ENCODE peak calls at places on chromosomes 7 and 10, in four cellular contexts. P is GM12878, X is HepG2, Z is H1. I is an unnamed sample.

GRCh38 chr7:46315891-46316290 is 394.8 kb upstream of the IGFBP3 start:
- DNase-seq in P (no peak), Z (no peak), X (no peak), I (no peak)

GRCh38 chr7:102234801-102235550 is 51.7 kb upstream of the SH2B2 start:
- DNase-seq in P (no peak), X (no peak), Z (no peak), I (no peak)

GRCh38 chr7:32500922-32501341 is 5.6 kb downstream of the AVL9 start:
- DNase-seq in P (no peak), Z (no peak), X (no peak), I (no peak)

GRCh38 chr10:53013201-53013808 is 240.7 kb upstream of the MBL2 start:
- DNase-seq in X (no peak), Z (no peak), P (no peak), I (no peak)

GRCh38 chr10:101453318-101453717 is 99.4 kb downstream of the BTRC start:
- DNase-seq in Z (no peak), X (no peak), P (no peak), I (no peak)

GRCh38 chr10:44873156-44873555 is 38.0 kb upstream of the TMEM72 start:
- DNase-seq in P (no peak), Z (no peak), X (no peak), I (no peak)

GRCh38 chr7:192701-193536 is 548 bp downstream of the FAM20C start:
- DNase-seq in Z (no peak), P (no peak), X (no peak), I (no peak)

GRCh38 chr7:141975806-141976523 is 2.4 kb upstream of the TAS2R38 start:
- DNase-seq in Z (peak; percentile 96), X (peak; percentile 50), P (peak; percentile 7), I (peak; percentile 79)

GRCh38 chr10:36677170-36677768 is 448.1 kb upstream of the ANKRD30A start:
- DNase-seq in X (no peak), P (no peak), Z (no peak), I (no peak)

GRCh38 chr7:96304573-96304972 is 17.3 kb downstream of the SLC25A13 start:
- DNase-seq in P (no peak), X (no peak), Z (no peak), I (no peak)

GRCh38 chr7:30252885-30253795 is 31.3 kb upstream of the ZNRF2 start:
- DNase-seq in P (no peak), X (no peak), Z (no peak), I (no peak)

GRCh38 chr7:81767883-81768282 is 2.0 kb downstream of the HGF start:
- DNase-seq in X (no peak), Z (no peak), P (no peak), I (no peak)

GRCh38 chr7:121832347-121832746 is 40.6 kb upstream of the PTPRZ1 start:
- DNase-seq in X (no peak), P (no peak), Z (no peak), I (no peak)

GRCh38 chr10:96606946-96607345 is 20.1 kb upstream of the TM9SF3 start:
- DNase-seq in Z (no peak), P (no peak), X (no peak), I (no peak)

GRCh38 chr7:83701744-83702143 is 52.8 kb upstream of the SEMA3E start:
- DNase-seq in X (no peak), Z (no peak), P (no peak), I (no peak)

DNA sequence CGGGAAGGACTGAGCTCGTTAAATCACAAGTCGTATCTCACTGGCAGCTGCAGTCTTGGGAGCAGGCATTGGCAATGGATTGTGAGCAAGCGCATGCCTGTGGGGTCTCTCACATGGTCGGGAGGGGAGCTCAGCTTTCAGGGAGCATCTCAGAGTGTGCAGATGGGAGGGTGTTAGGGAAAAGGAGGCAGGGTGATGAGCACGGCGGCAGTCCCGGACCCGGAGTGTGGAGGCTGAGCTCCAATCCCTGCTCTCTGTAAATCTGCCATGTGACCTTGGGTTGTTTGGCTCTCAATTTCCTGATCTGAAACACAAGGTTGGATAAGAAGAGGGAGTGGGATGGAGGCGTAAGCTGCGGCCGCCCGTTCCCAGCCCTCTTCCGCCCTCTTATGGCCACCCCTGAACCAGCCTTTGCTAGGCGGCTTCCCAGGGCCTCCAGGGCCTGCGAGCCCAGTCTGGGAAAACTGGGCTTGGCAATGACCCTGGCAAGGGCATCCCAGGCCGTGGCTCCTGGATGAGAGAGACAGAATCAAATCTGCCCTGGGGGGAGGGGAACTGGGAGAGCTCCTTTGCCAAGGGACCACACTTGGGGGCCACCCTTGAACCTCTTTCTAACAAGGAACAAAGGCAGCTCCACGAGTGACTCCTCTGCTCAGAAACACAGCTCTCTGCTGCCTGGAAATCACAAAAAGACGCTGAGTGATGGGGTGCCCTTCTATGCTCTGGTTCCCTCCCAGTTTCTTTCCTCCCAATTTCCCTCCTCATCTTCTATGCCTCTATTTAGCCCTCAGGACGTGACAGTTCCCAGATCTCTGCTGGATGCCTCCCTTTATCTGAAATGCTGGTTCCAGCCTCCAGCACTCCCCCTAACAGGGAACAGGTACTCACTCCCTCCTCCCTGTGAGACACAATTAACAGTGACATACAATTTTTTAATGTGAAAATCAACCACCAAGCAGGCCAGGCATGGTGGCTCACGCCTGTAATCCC is 41.7 kb upstream of the LOXL4 start:
- DNase-seq in P (no peak), Z (peak; percentile 86), X (peak; percentile 46), I (peak; percentile 89)
- TF ChIP-seq HDAC2 in P (no peak), Z (no peak), X (no peak), I (no peak)

GRCh38 chr7:24573554-24574338 is 494 bp downstream of the PALS2 start:
- DNase-seq in P (no peak), X (peak; percentile 14), Z (peak; percentile 83), I (peak; percentile 31)
- TF ChIP-seq MAX in P (no peak), X (peak; percentile 47), Z (no peak), I (peak; percentile 38)

DNA sequence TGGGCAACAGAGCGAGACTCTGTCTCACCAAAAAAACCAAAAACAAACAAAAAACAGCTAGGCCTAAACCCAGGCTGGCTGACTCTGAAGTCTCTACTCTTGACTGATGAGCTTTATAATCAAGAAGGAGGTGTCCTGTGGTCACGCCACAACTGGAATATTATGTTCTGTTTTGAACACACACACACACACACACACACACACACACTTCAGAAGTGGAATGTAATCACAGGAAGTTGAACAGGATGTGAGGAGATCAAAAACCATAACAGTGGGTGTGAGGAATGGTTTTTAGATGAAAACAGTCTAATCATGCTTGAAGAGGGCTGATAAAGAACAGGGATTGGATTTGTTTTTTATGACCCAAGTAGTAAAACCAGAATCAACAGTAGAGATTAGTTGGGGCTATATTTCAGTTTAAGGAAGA is 51.1 kb upstream of the IL6 start:
- DNase-seq in P (no peak), X (no peak), Z (no peak), I (no peak)
- TF ChIP-seq HDAC2 in P (no peak), X (no peak), Z (no peak), I (no peak)

DNA sequence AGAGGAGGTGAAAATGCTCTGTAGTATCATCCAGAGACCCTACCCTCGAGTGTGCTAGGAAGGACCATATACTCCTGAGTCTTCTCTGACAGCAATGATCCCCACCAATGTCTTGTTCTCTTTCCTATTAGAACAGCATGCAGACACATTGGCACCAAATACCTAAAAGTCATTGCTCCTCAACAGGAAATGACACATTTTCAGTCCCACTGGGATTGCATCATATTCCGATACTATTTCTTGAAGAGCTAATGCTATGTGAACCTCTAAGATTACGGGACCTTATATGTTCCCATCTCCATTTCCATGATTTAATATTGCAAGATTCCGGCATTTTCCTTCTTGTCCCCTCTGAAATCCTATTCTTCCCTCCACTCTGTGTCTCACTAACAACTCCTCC is 177.4 kb downstream of the NRP1 start:
- DNase-seq in X (no peak), P (no peak), Z (no peak), I (peak; percentile 58)
- TF ChIP-seq MAX in X (no peak), P (no peak), Z (no peak), I (no peak)

DNA sequence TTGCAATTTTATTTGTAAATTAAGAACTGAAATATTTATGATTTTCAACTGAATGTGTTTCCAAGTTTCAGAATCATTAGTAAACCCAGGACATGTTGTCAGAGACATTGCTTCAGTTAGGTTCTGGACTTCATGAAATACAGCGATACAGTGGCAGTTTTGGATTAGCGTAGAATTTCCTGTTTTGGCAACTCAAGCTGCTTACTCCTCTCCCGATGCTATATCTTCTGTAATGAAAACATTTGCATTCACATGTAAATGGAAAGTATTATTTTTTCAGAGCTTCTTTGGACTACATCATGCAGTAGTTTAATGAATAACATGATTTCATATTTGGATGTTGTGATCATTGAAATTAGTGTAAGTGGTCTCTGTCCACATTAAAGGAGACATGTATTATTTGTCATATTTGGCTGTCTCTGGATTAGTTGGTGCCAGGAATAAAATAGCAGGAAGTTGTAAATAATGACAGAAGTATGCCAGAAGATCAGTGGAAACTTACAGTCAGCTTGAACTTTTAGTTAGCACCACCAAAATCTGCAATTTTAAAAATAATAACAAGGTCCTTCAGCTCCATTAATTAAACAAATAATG is 331.7 kb downstream of the GFRA1 start:
- DNase-seq in X (no peak), Z (no peak), P (no peak), I (no peak)
- TF ChIP-seq HDAC2 in X (no peak), Z (no peak), P (no peak), I (no peak)

I was measured in A549.